ENCODE peak calls at places on chromosomes 11 and 22, in ten cellular contexts. One of them, this sample, is unnamed.

GRCh38 chr11:3859373-3859881 is 4.0 kb downstream of the STIM1 start:
- DNase-seq in KBM-7: peak
- DNase-seq in effector memory CD4-positive, alpha-beta T cell: no peak
- DNase-seq in NCI-H748 treated with DMSO at 0.1 percent for 48 hours: no peak
- DNase-seq in effector memory CD8-positive, alpha-beta T cell: no peak
- DNase-seq in body of pancreas: peak
- DNase-seq in AG08396: no peak
- DNase-seq in fibroblast of villous mesenchyme: no peak
- DNase-seq in cerebellar cortex: peak
- DNase-seq in GF-D8: no peak
- DNase-seq in this sample: no peak

GRCh38 chr11:47724041-47724729 is 9.0 kb upstream of the AGBL2 start:
- DNase-seq in KBM-7: no peak
- DNase-seq in effector memory CD4-positive, alpha-beta T cell: no peak
- DNase-seq in NCI-H748 treated with DMSO at 0.1 percent for 48 hours: no peak
- DNase-seq in effector memory CD8-positive, alpha-beta T cell: no peak
- DNase-seq in body of pancreas: peak
- DNase-seq in AG08396: peak
- DNase-seq in fibroblast of villous mesenchyme: peak
- DNase-seq in cerebellar cortex: no peak
- DNase-seq in GF-D8: no peak
- DNase-seq in this sample: no peak

GRCh38 chr22:39628563-39629080 is 58.1 kb downstream of the CACNA1I start:
- DNase-seq in KBM-7: no peak
- DNase-seq in effector memory CD4-positive, alpha-beta T cell: no peak
- DNase-seq in NCI-H748 treated with DMSO at 0.1 percent for 48 hours: no peak
- DNase-seq in effector memory CD8-positive, alpha-beta T cell: no peak
- DNase-seq in body of pancreas: no peak
- DNase-seq in AG08396: no peak
- DNase-seq in fibroblast of villous mesenchyme: no peak
- DNase-seq in cerebellar cortex: peak
- DNase-seq in GF-D8: no peak
- DNase-seq in this sample: no peak

GRCh38 chr22:25008666-25009065 is 56.1 kb downstream of the KIAA1671 start:
- DNase-seq in KBM-7: no peak
- DNase-seq in effector memory CD4-positive, alpha-beta T cell: no peak
- DNase-seq in NCI-H748 treated with DMSO at 0.1 percent for 48 hours: no peak
- DNase-seq in effector memory CD8-positive, alpha-beta T cell: no peak
- DNase-seq in body of pancreas: no peak
- DNase-seq in AG08396: no peak
- DNase-seq in fibroblast of villous mesenchyme: no peak
- DNase-seq in cerebellar cortex: no peak
- DNase-seq in GF-D8: no peak
- DNase-seq in this sample: no peak

GRCh38 chr11:84870486-84870885 is 756.7 kb downstream of the DLG2 start:
- DNase-seq in KBM-7: no peak
- DNase-seq in effector memory CD4-positive, alpha-beta T cell: no peak
- DNase-seq in NCI-H748 treated with DMSO at 0.1 percent for 48 hours: no peak
- DNase-seq in effector memory CD8-positive, alpha-beta T cell: no peak
- DNase-seq in body of pancreas: no peak
- DNase-seq in AG08396: no peak
- DNase-seq in fibroblast of villous mesenchyme: no peak
- DNase-seq in cerebellar cortex: no peak
- DNase-seq in GF-D8: no peak
- DNase-seq in this sample: no peak

GRCh38 chr11:74474316-74474715 is 7.0 kb upstream of the KCNE3 start:
- DNase-seq in KBM-7: no peak
- DNase-seq in effector memory CD4-positive, alpha-beta T cell: no peak
- DNase-seq in NCI-H748 treated with DMSO at 0.1 percent for 48 hours: no peak
- DNase-seq in effector memory CD8-positive, alpha-beta T cell: no peak
- DNase-seq in body of pancreas: no peak
- DNase-seq in AG08396: no peak
- DNase-seq in fibroblast of villous mesenchyme: no peak
- DNase-seq in cerebellar cortex: no peak
- DNase-seq in GF-D8: no peak
- DNase-seq in this sample: no peak

GRCh38 chr11:31798057-31799035 is 12.8 kb downstream of the PAX6 start:
- DNase-seq in KBM-7: no peak
- DNase-seq in effector memory CD4-positive, alpha-beta T cell: no peak
- DNase-seq in NCI-H748 treated with DMSO at 0.1 percent for 48 hours: no peak
- DNase-seq in effector memory CD8-positive, alpha-beta T cell: no peak
- DNase-seq in body of pancreas: no peak
- DNase-seq in AG08396: no peak
- DNase-seq in fibroblast of villous mesenchyme: no peak
- DNase-seq in cerebellar cortex: no peak
- DNase-seq in GF-D8: no peak
- DNase-seq in this sample: no peak

GRCh38 chr22:45268958-45269844 is 15.5 kb upstream of the UPK3A start:
- DNase-seq in KBM-7: peak
- DNase-seq in effector memory CD4-positive, alpha-beta T cell: peak
- DNase-seq in NCI-H748 treated with DMSO at 0.1 percent for 48 hours: peak
- DNase-seq in effector memory CD8-positive, alpha-beta T cell: peak
- DNase-seq in body of pancreas: peak
- DNase-seq in AG08396: peak
- DNase-seq in fibroblast of villous mesenchyme: peak
- DNase-seq in cerebellar cortex: peak
- DNase-seq in GF-D8: no peak
- DNase-seq in this sample: peak

GRCh38 chr22:21961886-21962654 is 9.4 kb upstream of the PPM1F start:
- DNase-seq in KBM-7: no peak
- DNase-seq in effector memory CD4-positive, alpha-beta T cell: no peak
- DNase-seq in NCI-H748 treated with DMSO at 0.1 percent for 48 hours: no peak
- DNase-seq in effector memory CD8-positive, alpha-beta T cell: no peak
- DNase-seq in body of pancreas: peak
- DNase-seq in AG08396: peak
- DNase-seq in fibroblast of villous mesenchyme: no peak
- DNase-seq in cerebellar cortex: no peak
- DNase-seq in GF-D8: no peak
- DNase-seq in this sample: no peak

GRCh38 chr11:118908931-118909618 is 16.7 kb downstream of the BCL9L start:
- DNase-seq in KBM-7: no peak
- DNase-seq in effector memory CD4-positive, alpha-beta T cell: no peak
- DNase-seq in NCI-H748 treated with DMSO at 0.1 percent for 48 hours: no peak
- DNase-seq in effector memory CD8-positive, alpha-beta T cell: no peak
- DNase-seq in body of pancreas: peak
- DNase-seq in AG08396: peak
- DNase-seq in fibroblast of villous mesenchyme: peak
- DNase-seq in cerebellar cortex: peak
- DNase-seq in GF-D8: no peak
- DNase-seq in this sample: no peak

GRCh38 chr11:44752262-44752661 is 25.5 kb downstream of the TSPAN18 start:
- DNase-seq in KBM-7: no peak
- DNase-seq in effector memory CD4-positive, alpha-beta T cell: no peak
- DNase-seq in NCI-H748 treated with DMSO at 0.1 percent for 48 hours: no peak
- DNase-seq in effector memory CD8-positive, alpha-beta T cell: no peak
- DNase-seq in body of pancreas: no peak
- DNase-seq in AG08396: no peak
- DNase-seq in fibroblast of villous mesenchyme: no peak
- DNase-seq in cerebellar cortex: no peak
- DNase-seq in GF-D8: no peak
- DNase-seq in this sample: no peak

GRCh38 chr11:119716475-119717057 is 12.4 kb downstream of the NECTIN1 start:
- DNase-seq in KBM-7: no peak
- DNase-seq in effector memory CD4-positive, alpha-beta T cell: no peak
- DNase-seq in NCI-H748 treated with DMSO at 0.1 percent for 48 hours: no peak
- DNase-seq in effector memory CD8-positive, alpha-beta T cell: no peak
- DNase-seq in body of pancreas: no peak
- DNase-seq in AG08396: no peak
- DNase-seq in fibroblast of villous mesenchyme: no peak
- DNase-seq in cerebellar cortex: no peak
- DNase-seq in GF-D8: no peak
- DNase-seq in this sample: no peak